ENCODE peak calls at places on chromosomes 12 and 14, in four cellular contexts. S is AG09309, J is choroid plexus epithelial cell, K is cardiac muscle cell. U is an unnamed sample.

GRCh38 chr12:93662961-93663728 is 14.0 kb upstream of the CRADD start:
- DNase-seq in J (peak), S (no peak), K (no peak), U (no peak)

GRCh38 chr12:110689002-110689600 is at the start of gene HVCN1:
- DNase-seq in J (no peak), S (no peak), K (peak), U (peak)

GRCh38 chr14:37081220-37081619 is 91.2 kb downstream of the SLC25A21 start:
- DNase-seq in J (peak), S (no peak), K (no peak), U (no peak)

GRCh38 chr14:65555358-65555757 is 142.8 kb downstream of the FUT8 start:
- DNase-seq in K (no peak), S (no peak), J (no peak), U (peak)

GRCh38 chr12:80580254-80580653 is 127.2 kb upstream of the MYF6 start:
- DNase-seq in S (peak), K (no peak), J (peak), U (no peak)

GRCh38 chr14:29463727-29464370 is 463.8 kb downstream of the PRKD1 start:
- DNase-seq in S (no peak), J (peak), K (peak), U (peak)

GRCh38 chr12:3336606-3337311 is 154.2 kb upstream of the PRMT8 start:
- DNase-seq in S (no peak), J (no peak), K (no peak), U (no peak)

GRCh38 chr12:54134395-54134794 is 54.4 kb downstream of the SMUG1 start:
- DNase-seq in S (no peak), J (no peak), K (no peak), U (no peak)

GRCh38 chr14:70780396-70781075 is 28.8 kb downstream of the MAP3K9 start:
- DNase-seq in K (peak), J (no peak), S (no peak), U (no peak)

GRCh38 chr12:11756523-11756922 is 107.0 kb downstream of the ETV6 start:
- DNase-seq in S (no peak), J (no peak), K (no peak), U (no peak)

GRCh38 chr14:91284146-91284790 is 39.8 kb upstream of the GPR68 start:
- DNase-seq in J (peak), S (peak), K (peak), U (no peak)

DNA sequence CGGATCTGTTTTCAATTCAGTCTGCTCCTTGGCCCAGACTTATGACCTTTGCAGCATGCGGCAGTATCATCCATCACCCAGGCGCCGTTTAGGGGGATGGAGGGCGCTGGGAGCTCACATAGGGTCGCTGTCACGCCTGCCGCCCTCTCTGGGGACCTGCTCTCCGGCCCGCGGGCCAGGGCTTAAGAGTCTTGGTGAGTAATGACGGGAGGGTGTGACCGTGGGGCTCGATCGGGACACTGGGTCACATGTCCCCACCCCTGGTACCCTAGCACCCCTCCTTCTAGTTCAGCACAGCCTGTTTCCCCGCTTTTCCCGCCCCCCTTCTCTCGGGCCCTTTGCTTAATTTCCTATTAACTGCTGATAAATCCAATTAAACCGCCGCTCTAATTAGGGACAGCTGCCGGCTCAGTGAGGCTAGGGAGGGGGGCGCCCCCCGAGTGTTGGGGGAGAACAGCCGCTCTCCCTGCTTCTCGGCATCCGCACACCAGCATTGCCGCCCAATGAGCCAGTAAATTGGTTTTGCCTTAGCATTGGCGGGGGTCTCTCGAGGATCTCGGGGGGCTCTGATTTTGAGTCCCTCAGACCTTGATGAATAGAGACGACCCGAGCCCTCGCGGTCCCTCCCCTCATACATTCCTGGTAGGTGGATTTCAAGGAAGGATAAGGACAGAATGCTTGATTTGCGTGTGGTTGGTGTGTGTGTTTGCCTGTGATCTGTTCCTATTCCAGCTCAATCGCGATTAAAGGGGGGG is 9.3 kb downstream of the STAC3 start:
- DNase-seq in K (no peak), J (no peak), S (no peak), U (peak)
- H3K4me3 ChIP-seq in K (no peak), J (no peak), S (peak), U (peak)

DNA sequence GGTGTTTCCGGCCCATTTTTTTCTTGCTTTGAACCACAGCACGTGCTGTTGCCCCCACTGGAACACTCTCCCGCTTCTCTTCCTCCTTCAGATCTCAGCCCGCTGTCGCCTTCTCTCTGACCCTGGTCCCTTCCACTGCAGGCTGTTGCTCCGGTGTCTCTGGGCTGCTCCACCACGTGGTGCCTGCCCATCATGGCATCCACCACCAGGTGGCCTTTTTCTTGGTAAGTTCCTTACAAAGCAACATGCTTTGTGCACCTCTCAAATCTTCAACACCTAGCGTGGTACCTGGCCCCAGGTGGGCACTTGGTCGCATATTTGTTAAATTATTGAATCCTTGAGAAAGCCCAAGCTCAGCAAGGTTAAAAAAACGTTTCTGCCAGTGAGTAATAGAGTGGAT is 19.1 kb downstream of the TUNAR start:
- DNase-seq in J (no peak), K (no peak), S (no peak), U (peak)
- TF ChIP-seq CTCF in J (peak), K (no peak), S (peak), U (peak)

GRCh38 chr12:47078086-47078395 is 1.4 kb upstream of the PCED1B start:
- DNase-seq in S (no peak), J (no peak), K (no peak), U (no peak)

GRCh38 chr12:47079894-47080724 is at the start of gene AMIGO2:
- DNase-seq in J (peak), S (no peak), K (peak), U (peak)

GRCh38 chr12:47077206-47078085 is 2.0 kb upstream of the PCED1B start:
- DNase-seq in S (no peak), J (no peak), K (no peak), U (no peak)

GRCh38 chr12:47079365-47079893 is at the start of gene PCED1B:
- DNase-seq in J (peak), K (peak), S (no peak), U (peak)

GRCh38 chr12:47078733-47079364 is 572 bp upstream of the PCED1B start:
- DNase-seq in K (peak), J (no peak), S (no peak), U (no peak)
- H3K4me3 ChIP-seq in K (peak), J (peak), S (peak), U (peak)

GRCh38 chr14:103749860-103750259 is 34.2 kb downstream of the ZFYVE21 start:
- DNase-seq in K (no peak), J (no peak), S (no peak), U (no peak)
- TF ChIP-seq CTCF in K (no peak), J (no peak), S (no peak), U (no peak)

DNA sequence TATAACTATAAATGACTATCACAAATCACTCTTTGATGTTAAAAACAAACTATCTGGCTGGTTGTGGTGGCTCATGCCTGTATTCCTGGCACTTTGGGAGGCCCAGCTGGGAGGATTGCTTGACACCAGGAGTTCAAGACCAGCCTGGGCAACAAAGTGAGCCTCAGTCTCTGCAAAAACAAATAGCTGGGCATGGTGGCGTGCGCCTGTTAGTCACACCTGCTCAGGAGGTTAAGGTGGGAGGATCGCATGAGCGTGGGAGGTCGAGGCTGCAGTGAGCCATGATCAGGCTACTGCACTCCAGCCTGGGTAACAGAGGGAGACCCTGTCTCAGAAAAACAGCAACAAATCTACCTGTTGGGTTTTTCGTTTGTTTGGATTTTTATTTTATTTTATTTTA is 5.4 kb downstream of the TXNRD1 start:
- DNase-seq in K (no peak), J (no peak), S (no peak), U (no peak)
- H3K4me3 ChIP-seq in K (no peak), J (no peak), S (no peak), U (no peak)

GRCh38 chr12:62259993-62260732 is at the start of gene USP15:
- DNase-seq in K (peak), S (peak), J (peak), U (peak)
- TF ChIP-seq CTCF in K (peak), S (peak), J (peak), U (peak)

DNA sequence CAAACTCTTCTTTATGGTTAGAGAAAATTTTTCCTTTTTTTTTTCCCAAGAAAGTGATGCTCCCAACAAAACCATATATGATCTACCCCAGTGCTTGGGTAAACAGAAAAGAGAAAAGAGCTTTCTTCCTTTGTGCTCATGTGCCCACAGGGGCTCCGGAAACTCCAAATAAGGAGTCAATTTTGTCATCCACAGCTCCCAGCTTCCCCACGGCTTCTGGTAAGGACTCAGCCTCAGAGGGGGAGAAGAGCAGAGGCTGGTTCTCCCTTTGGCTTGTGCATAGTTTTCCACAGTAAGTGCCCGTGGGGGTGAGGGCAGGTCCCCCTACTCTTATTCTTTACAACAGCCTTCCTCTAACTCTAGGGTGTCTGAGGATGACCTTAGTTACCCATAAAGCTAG is 13.3 kb upstream of the RGS6 start:
- DNase-seq in J (peak), S (no peak), K (peak), U (peak)
- H3K4me3 ChIP-seq in J (no peak), S (no peak), K (no peak), U (no peak)

DNA sequence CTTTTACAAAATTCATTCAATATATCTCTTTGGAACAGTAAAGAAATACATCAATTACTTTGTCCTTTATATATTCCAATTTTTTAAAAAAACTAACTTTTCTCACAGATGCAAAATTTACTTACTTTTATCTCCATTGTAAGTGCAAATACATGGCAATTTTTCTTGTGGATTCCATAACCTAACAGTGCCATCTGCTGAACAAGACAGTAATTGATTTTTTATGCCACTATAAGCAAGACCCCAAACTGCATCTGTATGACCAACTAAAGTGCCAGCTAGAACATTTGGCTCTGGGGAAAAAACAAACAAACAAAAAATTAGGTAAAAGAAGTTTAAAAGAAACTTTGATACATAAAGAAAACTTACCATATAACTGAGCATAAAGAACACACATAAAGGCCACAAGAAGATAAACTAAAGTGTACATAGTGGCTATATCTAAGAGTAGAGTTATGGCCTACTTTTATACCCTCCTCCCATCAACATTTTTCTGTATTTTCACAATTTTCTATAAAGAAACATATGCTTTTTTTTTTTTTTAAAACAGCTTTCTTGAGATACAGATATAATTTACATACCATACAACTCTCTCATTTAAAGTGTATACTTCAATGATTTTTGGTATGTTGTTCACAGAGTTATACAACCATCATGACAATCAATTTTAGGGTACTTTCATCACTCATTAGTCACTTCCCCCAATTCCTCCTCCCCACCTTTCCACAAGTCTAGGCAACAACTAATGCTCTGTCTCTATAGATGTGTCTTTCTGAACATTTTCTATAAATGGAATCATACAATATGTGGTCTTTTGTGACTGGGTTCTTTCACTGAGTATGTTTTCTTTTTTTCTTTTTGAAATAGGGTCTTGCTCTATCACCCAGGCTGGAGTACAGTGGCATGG is 32.6 kb downstream of the COCH start:
- DNase-seq in J (peak), S (no peak), K (no peak), U (no peak)
- TF ChIP-seq CTCF in J (peak), S (peak), K (peak), U (peak)

GRCh38 chr12:2282321-2282720 is 229.5 kb downstream of the CACNA1C start:
- DNase-seq in S (no peak), K (peak), J (peak), U (peak)
- H3K4me3 ChIP-seq in S (no peak), K (no peak), J (no peak), U (no peak)

U was measured in GM23338.